ENCODE peak calls at places on chromosomes 6 and 20, in four cellular contexts. H is GM12878, Y is K562, I is HepG2. U is an unnamed sample.

GRCh38 chr6:99093781-99094180 is 146.0 kb upstream of the FBXL4 start:
- DNase-seq in H (no peak), Y (no peak), I (no peak), U (no peak)

GRCh38 chr6:82646231-82646615 is 282.6 kb downstream of the TPBG start:
- DNase-seq in H (no peak), Y (no peak), I (no peak), U (no peak)

GRCh38 chr20:34643919-34644318 is 33.0 kb downstream of the PIGU start:
- DNase-seq in H (no peak), Y (no peak), I (no peak), U (no peak)

GRCh38 chr20:43363506-43363905 is 94.2 kb upstream of the SRSF6 start:
- DNase-seq in H (no peak), Y (no peak), I (no peak), U (no peak)

GRCh38 chr6:79609225-79609595 is 21.9 kb upstream of the SH3BGRL2 start:
- DNase-seq in H (no peak), Y (no peak), I (no peak), U (no peak)

GRCh38 chr6:46469021-46469420 is 22.2 kb downstream of the RCAN2 start:
- DNase-seq in H (no peak), Y (no peak), I (no peak), U (no peak)

GRCh38 chr20:50121858-50122271 is 8.9 kb upstream of the UBE2V1 start:
- DNase-seq in H (no peak), Y (peak), I (no peak), U (peak)

GRCh38 chr6:36837686-36838085 is 1.6 kb downstream of the CPNE5 start:
- DNase-seq in H (no peak), Y (no peak), I (no peak), U (no peak)

GRCh38 chr6:38016824-38017223 is 197.3 kb downstream of the ZFAND3 start:
- DNase-seq in H (no peak), Y (no peak), I (no peak), U (no peak)

GRCh38 chr6:163460307-163460782 is 45.8 kb downstream of the QKI start:
- DNase-seq in H (peak), Y (no peak), I (no peak), U (no peak)

GRCh38 chr20:49278817-49279676 is 1.2 kb upstream of the ZNFX1 start:
- DNase-seq in H (no peak), Y (peak), I (peak), U (no peak)

GRCh38 chr6:6458166-6458565 is 130.4 kb upstream of the LY86 start:
- DNase-seq in H (no peak), Y (no peak), I (no peak), U (no peak)

GRCh38 chr6:166446567-166447065 is 63.9 kb upstream of the MPC1 start:
- DNase-seq in H (no peak), Y (no peak), I (no peak), U (no peak)

GRCh38 chr20:1269850-1270249 is 3.8 kb downstream of the SNPH start:
- DNase-seq in H (no peak), Y (no peak), I (no peak), U (no peak)

GRCh38 chr6:20483902-20484497 is 50.3 kb upstream of the CDKAL1 start:
- DNase-seq in H (no peak), Y (no peak), I (no peak), U (no peak)

GRCh38 chr6:44800171-44800671 is 412.7 kb downstream of the CDC5L start:
- DNase-seq in H (no peak), Y (no peak), I (peak), U (peak)

GRCh38 chr6:44045672-44046015 is 81.6 kb downstream of the MRPL14 start:
- DNase-seq in H (no peak), Y (no peak), I (no peak), U (no peak)

GRCh38 chr20:37907677-37908397 is 4.9 kb downstream of the VSTM2L start:
- DNase-seq in H (no peak), Y (no peak), I (no peak), U (peak)

GRCh38 chr6:38495922-38496635 is 143.7 kb downstream of the BTBD9 start:
- DNase-seq in H (no peak), Y (no peak), I (no peak), U (no peak)

GRCh38 chr20:63122626-63123025 is 93.3 kb downstream of the YTHDF1 start:
- DNase-seq in H (no peak), Y (no peak), I (no peak), U (no peak)

GRCh38 chr20:2299301-2299700 is 3.5 kb downstream of the TGM3 start:
- DNase-seq in H (no peak), Y (no peak), I (no peak), U (no peak)

GRCh38 chr20:41183391-41183790 is 46.0 kb downstream of the PLCG1 start:
- DNase-seq in H (no peak), Y (no peak), I (no peak), U (no peak)

GRCh38 chr6:27156874-27157460 is 90.5 kb upstream of the PRSS16 start:
- DNase-seq in H (no peak), Y (no peak), I (no peak), U (no peak)

GRCh38 chr6:786946-787763 is 94.2 kb upstream of the EXOC2 start:
- DNase-seq in H (no peak), Y (peak), I (peak), U (peak)

GRCh38 chr20:24778585-24779031 is 170.5 kb upstream of the CST7 start:
- DNase-seq in H (no peak), Y (no peak), I (no peak), U (no peak)

GRCh38 chr20:24498641-24499040 is 29.2 kb downstream of the SYNDIG1 start:
- DNase-seq in H (no peak), Y (no peak), I (no peak), U (no peak)

GRCh38 chr6:40668203-40668602 is 81.0 kb upstream of the LRFN2 start:
- DNase-seq in H (no peak), Y (peak), I (no peak), U (no peak)

GRCh38 chr20:11128131-11128831 is 454.5 kb upstream of the JAG1 start:
- DNase-seq in H (no peak), Y (no peak), I (no peak), U (no peak)

GRCh38 chr6:87378947-87379346 is 28.8 kb upstream of the CFAP206 start:
- DNase-seq in H (no peak), Y (no peak), I (no peak), U (no peak)

GRCh38 chr6:20454201-20454824 is 52.6 kb downstream of the E2F3 start:
- DNase-seq in H (no peak), Y (peak), I (no peak), U (no peak)

GRCh38 chr6:157845493-157846259 is 22.6 kb downstream of the SNX9 start:
- DNase-seq in H (no peak), Y (no peak), I (no peak), U (no peak)

GRCh38 chr6:140601409-140601808 is 1227.0 kb upstream of the CITED2 start:
- DNase-seq in H (no peak), Y (no peak), I (no peak), U (no peak)

GRCh38 chr6:157954150-157955117 is 27.2 kb upstream of the SYNJ2 start:
- DNase-seq in H (no peak), Y (no peak), I (peak), U (no peak)

GRCh38 chr6:31844507-31844906 is 17.0 kb downstream of the HSPA1B start:
- DNase-seq in H (no peak), Y (no peak), I (no peak), U (no peak)

GRCh38 chr6:33162471-33162870 is 29.8 kb downstream of the COL11A2 start:
- DNase-seq in H (no peak), Y (no peak), I (no peak), U (no peak)

DNA sequence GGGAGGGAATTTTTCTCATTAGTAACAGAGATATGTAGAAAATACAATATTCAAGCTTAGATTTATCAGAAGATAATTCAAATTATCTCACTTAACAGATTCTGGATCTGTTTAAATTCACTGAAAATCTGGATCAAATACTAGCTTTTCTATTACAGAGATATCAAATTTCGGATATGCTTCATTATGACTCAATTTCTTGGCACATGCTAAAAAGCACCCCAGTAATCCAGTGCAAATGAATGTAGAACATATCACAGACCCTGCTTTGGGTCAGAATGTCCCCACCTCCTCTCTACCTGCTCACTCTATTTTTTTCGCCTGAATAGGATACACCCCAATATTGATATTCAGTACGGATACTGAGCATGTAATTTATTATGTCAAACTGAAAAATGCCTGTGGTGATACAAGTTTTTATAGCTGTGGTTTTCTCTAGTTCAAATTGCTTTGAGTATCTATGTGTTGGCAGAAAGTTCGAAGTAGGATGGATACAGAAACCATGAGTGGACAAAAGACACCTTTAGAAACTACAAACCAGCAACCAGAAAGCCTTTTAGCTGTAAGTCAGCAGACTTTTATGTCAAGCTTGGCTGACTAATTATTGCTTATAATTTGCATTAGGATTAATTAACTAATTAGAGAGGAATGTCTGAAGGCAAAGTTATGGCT is 290.0 kb downstream of the TFAP2B start:
- DNase-seq in H (no peak), Y (no peak), I (no peak), U (no peak)
- TF ChIP-seq TARDBP in H (no peak), Y (no peak), I (no peak), U (no peak)

GRCh38 chr6:143586557-143586956 is 75.0 kb upstream of the FUCA2 start:
- DNase-seq in H (no peak), Y (no peak), I (no peak), U (no peak)
- TF ChIP-seq BHLHE40 in H (no peak), Y (no peak), I (no peak), U (no peak)

GRCh38 chr6:137005073-137005472 is 39.7 kb downstream of the IL20RA start:
- DNase-seq in H (no peak), Y (no peak), I (no peak), U (no peak)

GRCh38 chr6:137001977-137002302 is 42.8 kb downstream of the IL20RA start:
- DNase-seq in H (no peak), Y (no peak), I (no peak), U (no peak)

GRCh38 chr6:137001287-137001976 is 43.3 kb downstream of the IL20RA start:
- DNase-seq in H (no peak), Y (no peak), I (peak), U (no peak)

GRCh38 chr6:137002505-137002904 is 42.3 kb downstream of the IL20RA start:
- DNase-seq in H (no peak), Y (no peak), I (no peak), U (no peak)

DNA sequence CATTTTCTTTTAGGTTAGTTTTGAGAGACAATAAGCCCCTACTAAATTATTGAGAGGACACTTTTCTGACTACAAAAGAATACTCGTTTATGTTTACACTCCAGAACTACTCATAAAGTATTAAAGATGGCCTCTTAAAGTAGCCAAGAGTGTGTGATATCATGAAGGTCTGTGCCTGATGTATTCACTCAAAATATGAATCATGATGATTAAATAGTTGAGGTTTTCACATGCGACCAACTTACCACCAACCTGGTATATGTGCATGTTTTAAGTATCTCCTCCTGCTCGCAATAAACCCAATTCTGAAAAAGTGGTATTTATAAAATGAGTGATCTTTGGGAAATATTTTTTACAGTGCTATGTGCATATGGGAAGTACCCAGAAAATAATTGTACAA is 43.9 kb downstream of the IL20RA start:
- DNase-seq in H (no peak), Y (no peak), I (no peak), U (no peak)
- TF ChIP-seq TARDBP in H (no peak), Y (no peak), I (no peak), U (no peak)

GRCh38 chr6:119351005-119351394 is 1.4 kb upstream of the MAN1A1 start:
- DNase-seq in H (no peak), Y (peak), I (no peak), U (no peak)
- TF ChIP-seq BHLHE40 in H (no peak), Y (no peak), I (no peak), U (no peak)

U was measured in HEK293T.